ENCODE peak calls at places on chromosomes 11 and 22, in seven cellular contexts. One of them, this sample, is unnamed.

GRCh38 chr11:131079036-131079435 is 162.8 kb upstream of the SNX19 start:
- DNase-seq in breast epithelium: no peak
- DNase-seq in chondrocyte: no peak
- DNase-seq in psoas muscle: no peak
- DNase-seq in endodermal cell: no peak
- DNase-seq in hippocampal formation: no peak
- DNase-seq in SW480: peak
- DNase-seq in this sample: no peak

GRCh38 chr11:65640483-65641207 is 2.7 kb downstream of the SIPA1 start:
- DNase-seq in breast epithelium: no peak
- DNase-seq in chondrocyte: no peak
- DNase-seq in psoas muscle: no peak
- DNase-seq in endodermal cell: no peak
- DNase-seq in hippocampal formation: peak
- DNase-seq in SW480: no peak
- DNase-seq in this sample: peak

GRCh38 chr11:68750197-68750987 is 928 bp downstream of the TESMIN start:
- DNase-seq in breast epithelium: no peak
- DNase-seq in chondrocyte: peak
- DNase-seq in psoas muscle: peak
- DNase-seq in endodermal cell: peak
- DNase-seq in hippocampal formation: no peak
- DNase-seq in SW480: no peak
- DNase-seq in this sample: no peak

GRCh38 chr11:16774920-16775603 is 36.6 kb downstream of the C11orf58 start:
- DNase-seq in breast epithelium: no peak
- DNase-seq in chondrocyte: no peak
- DNase-seq in psoas muscle: no peak
- DNase-seq in endodermal cell: peak
- DNase-seq in hippocampal formation: no peak
- DNase-seq in SW480: peak
- DNase-seq in this sample: no peak

GRCh38 chr11:9170450-9170849 is 79.1 kb upstream of the SCUBE2 start:
- DNase-seq in breast epithelium: no peak
- DNase-seq in chondrocyte: no peak
- DNase-seq in psoas muscle: no peak
- DNase-seq in endodermal cell: no peak
- DNase-seq in hippocampal formation: no peak
- DNase-seq in SW480: no peak
- DNase-seq in this sample: no peak

GRCh38 chr11:122313581-122313980 is 197.6 kb upstream of the BLID start:
- DNase-seq in breast epithelium: no peak
- DNase-seq in chondrocyte: no peak
- DNase-seq in psoas muscle: no peak
- DNase-seq in endodermal cell: no peak
- DNase-seq in hippocampal formation: no peak
- DNase-seq in SW480: no peak
- DNase-seq in this sample: no peak

GRCh38 chr11:134331565-134332188 is at the start of gene GLB1L2:
- DNase-seq in breast epithelium: peak
- DNase-seq in chondrocyte: no peak
- DNase-seq in psoas muscle: peak
- DNase-seq in endodermal cell: peak
- DNase-seq in hippocampal formation: peak
- DNase-seq in SW480: peak
- DNase-seq in this sample: peak

GRCh38 chr22:34943830-34944229 is 122.1 kb upstream of the ISX start:
- DNase-seq in breast epithelium: no peak
- DNase-seq in chondrocyte: no peak
- DNase-seq in psoas muscle: no peak
- DNase-seq in endodermal cell: no peak
- DNase-seq in hippocampal formation: no peak
- DNase-seq in SW480: peak
- DNase-seq in this sample: no peak

GRCh38 chr11:44005076-44005800 is 42.5 kb upstream of the ACCSL start:
- DNase-seq in breast epithelium: no peak
- DNase-seq in chondrocyte: no peak
- DNase-seq in psoas muscle: no peak
- DNase-seq in endodermal cell: no peak
- DNase-seq in hippocampal formation: no peak
- DNase-seq in SW480: no peak
- DNase-seq in this sample: no peak

GRCh38 chr22:39518996-39519680 is 1.2 kb upstream of the ATF4 start:
- DNase-seq in breast epithelium: no peak
- DNase-seq in chondrocyte: no peak
- DNase-seq in psoas muscle: no peak
- DNase-seq in endodermal cell: no peak
- DNase-seq in hippocampal formation: no peak
- DNase-seq in SW480: no peak
- DNase-seq in this sample: no peak

GRCh38 chr11:102837646-102838045 is 5.8 kb downstream of the MMP3 start:
- DNase-seq in breast epithelium: no peak
- DNase-seq in chondrocyte: no peak
- DNase-seq in psoas muscle: no peak
- DNase-seq in endodermal cell: no peak
- DNase-seq in hippocampal formation: no peak
- DNase-seq in SW480: no peak
- DNase-seq in this sample: no peak

GRCh38 chr11:106162190-106162589 is 84.7 kb downstream of the AASDHPPT start:
- DNase-seq in breast epithelium: no peak
- DNase-seq in chondrocyte: no peak
- DNase-seq in psoas muscle: no peak
- DNase-seq in endodermal cell: no peak
- DNase-seq in hippocampal formation: no peak
- DNase-seq in SW480: no peak
- DNase-seq in this sample: no peak

GRCh38 chr22:27719535-27720227 is 81.9 kb downstream of the MN1 start:
- DNase-seq in breast epithelium: no peak
- DNase-seq in chondrocyte: no peak
- DNase-seq in psoas muscle: peak
- DNase-seq in endodermal cell: peak
- DNase-seq in hippocampal formation: peak
- DNase-seq in SW480: peak
- DNase-seq in this sample: no peak

GRCh38 chr22:29524440-29525191 is 28.9 kb downstream of the THOC5 start:
- DNase-seq in breast epithelium: no peak
- DNase-seq in chondrocyte: peak
- DNase-seq in psoas muscle: no peak
- DNase-seq in endodermal cell: peak
- DNase-seq in hippocampal formation: no peak
- DNase-seq in SW480: peak
- DNase-seq in this sample: peak

GRCh38 chr11:134438533-134438932 is 26.5 kb upstream of the B3GAT1 start:
- DNase-seq in breast epithelium: no peak
- DNase-seq in chondrocyte: no peak
- DNase-seq in psoas muscle: no peak
- DNase-seq in endodermal cell: no peak
- DNase-seq in hippocampal formation: no peak
- DNase-seq in SW480: no peak
- DNase-seq in this sample: no peak

GRCh38 chr11:81995907-81996306 is 737.8 kb downstream of the FAM181B start:
- DNase-seq in breast epithelium: no peak
- DNase-seq in chondrocyte: no peak
- DNase-seq in psoas muscle: no peak
- DNase-seq in endodermal cell: no peak
- DNase-seq in hippocampal formation: no peak
- DNase-seq in SW480: no peak
- DNase-seq in this sample: no peak

GRCh38 chr11:118215765-118216164 is 9.0 kb downstream of the JAML start:
- DNase-seq in breast epithelium: no peak
- DNase-seq in chondrocyte: no peak
- DNase-seq in psoas muscle: no peak
- DNase-seq in endodermal cell: no peak
- DNase-seq in hippocampal formation: no peak
- DNase-seq in SW480: no peak
- DNase-seq in this sample: no peak

GRCh38 chr11:65887723-65888162 is 528 bp downstream of the FIBP start:
- DNase-seq in breast epithelium: no peak
- DNase-seq in chondrocyte: no peak
- DNase-seq in psoas muscle: no peak
- DNase-seq in endodermal cell: no peak
- DNase-seq in hippocampal formation: no peak
- DNase-seq in SW480: no peak
- DNase-seq in this sample: no peak

GRCh38 chr11:31974737-31975136 is 116.1 kb upstream of the RCN1 start:
- DNase-seq in breast epithelium: no peak
- DNase-seq in chondrocyte: no peak
- DNase-seq in psoas muscle: no peak
- DNase-seq in endodermal cell: no peak
- DNase-seq in hippocampal formation: no peak
- DNase-seq in SW480: peak
- DNase-seq in this sample: no peak

GRCh38 chr11:124402326-124402922 is 3.6 kb upstream of the OR8B3 start:
- DNase-seq in breast epithelium: no peak
- DNase-seq in chondrocyte: no peak
- DNase-seq in psoas muscle: no peak
- DNase-seq in endodermal cell: peak
- DNase-seq in hippocampal formation: peak
- DNase-seq in SW480: peak
- DNase-seq in this sample: peak

This sample was measured in left ventricle myocardium inferior.